ENCODE peak calls at places on chromosomes 12 and 14, in ten cellular contexts. One of them, this sample, is unnamed.

GRCh38 chr12:111419784-111420183 is 14.1 kb downstream of the SH2B3 start:
- DNase-seq in activated T-cell treated with anti-CD3 and anti-CD28 coated beads, Interleukin-2, amount 50 U/mL, for 72 hours: no peak
- DNase-seq in naive thymus-derived CD8-positive, alpha-beta T cell: no peak
- DNase-seq in HTR-8/SVneo: no peak
- DNase-seq in stomach: no peak
- DNase-seq in ACHN: no peak
- DNase-seq in fibroblast of the conjunctiva: no peak
- DNase-seq in CD4-positive, alpha-beta T cell: no peak
- DNase-seq in LoVo: no peak
- DNase-seq in HepG2: no peak
- DNase-seq in this sample: no peak

GRCh38 chr14:69891422-69891821 is 12.2 kb downstream of the SMOC1 start:
- DNase-seq in activated T-cell treated with anti-CD3 and anti-CD28 coated beads, Interleukin-2, amount 50 U/mL, for 72 hours: no peak
- DNase-seq in naive thymus-derived CD8-positive, alpha-beta T cell: no peak
- DNase-seq in HTR-8/SVneo: no peak
- DNase-seq in stomach: no peak
- DNase-seq in ACHN: no peak
- DNase-seq in fibroblast of the conjunctiva: no peak
- DNase-seq in CD4-positive, alpha-beta T cell: no peak
- DNase-seq in LoVo: no peak
- DNase-seq in HepG2: no peak
- DNase-seq in this sample: no peak

GRCh38 chr12:112207397-112207924 is 82.1 kb downstream of the TRAFD1 start:
- DNase-seq in activated T-cell treated with anti-CD3 and anti-CD28 coated beads, Interleukin-2, amount 50 U/mL, for 72 hours: no peak
- DNase-seq in naive thymus-derived CD8-positive, alpha-beta T cell: no peak
- DNase-seq in HTR-8/SVneo: no peak
- DNase-seq in stomach: no peak
- DNase-seq in ACHN: no peak
- DNase-seq in fibroblast of the conjunctiva: no peak
- DNase-seq in CD4-positive, alpha-beta T cell: no peak
- DNase-seq in LoVo: no peak
- DNase-seq in HepG2: no peak
- DNase-seq in this sample: no peak

GRCh38 chr14:55265197-55265596 is 6.0 kb upstream of the FBXO34 start:
- DNase-seq in activated T-cell treated with anti-CD3 and anti-CD28 coated beads, Interleukin-2, amount 50 U/mL, for 72 hours: no peak
- DNase-seq in naive thymus-derived CD8-positive, alpha-beta T cell: no peak
- DNase-seq in HTR-8/SVneo: no peak
- DNase-seq in stomach: no peak
- DNase-seq in ACHN: no peak
- DNase-seq in fibroblast of the conjunctiva: no peak
- DNase-seq in CD4-positive, alpha-beta T cell: no peak
- DNase-seq in LoVo: no peak
- DNase-seq in HepG2: peak; percentile 24
- DNase-seq in this sample: no peak

GRCh38 chr12:78220811-78221210 is 390.1 kb downstream of the NAV3 start:
- DNase-seq in activated T-cell treated with anti-CD3 and anti-CD28 coated beads, Interleukin-2, amount 50 U/mL, for 72 hours: no peak
- DNase-seq in naive thymus-derived CD8-positive, alpha-beta T cell: no peak
- DNase-seq in HTR-8/SVneo: no peak
- DNase-seq in stomach: no peak
- DNase-seq in ACHN: no peak
- DNase-seq in fibroblast of the conjunctiva: no peak
- DNase-seq in CD4-positive, alpha-beta T cell: no peak
- DNase-seq in LoVo: no peak
- DNase-seq in HepG2: no peak
- DNase-seq in this sample: no peak

GRCh38 chr12:124332900-124333299 is 38.0 kb downstream of the RFLNA start:
- DNase-seq in activated T-cell treated with anti-CD3 and anti-CD28 coated beads, Interleukin-2, amount 50 U/mL, for 72 hours: no peak
- DNase-seq in naive thymus-derived CD8-positive, alpha-beta T cell: no peak
- DNase-seq in HTR-8/SVneo: no peak
- DNase-seq in stomach: no peak
- DNase-seq in ACHN: no peak
- DNase-seq in fibroblast of the conjunctiva: no peak
- DNase-seq in CD4-positive, alpha-beta T cell: no peak
- DNase-seq in LoVo: no peak
- DNase-seq in HepG2: no peak
- DNase-seq in this sample: no peak

GRCh38 chr12:51832708-51833107 is 15.8 kb downstream of the FIGNL2 start:
- DNase-seq in activated T-cell treated with anti-CD3 and anti-CD28 coated beads, Interleukin-2, amount 50 U/mL, for 72 hours: no peak
- DNase-seq in naive thymus-derived CD8-positive, alpha-beta T cell: no peak
- DNase-seq in HTR-8/SVneo: no peak
- DNase-seq in stomach: no peak
- DNase-seq in ACHN: no peak
- DNase-seq in fibroblast of the conjunctiva: no peak
- DNase-seq in CD4-positive, alpha-beta T cell: no peak
- DNase-seq in LoVo: no peak
- DNase-seq in HepG2: no peak
- DNase-seq in this sample: no peak

GRCh38 chr14:30656190-30656632 is 34.1 kb downstream of the SCFD1 start:
- DNase-seq in activated T-cell treated with anti-CD3 and anti-CD28 coated beads, Interleukin-2, amount 50 U/mL, for 72 hours: peak; percentile 13
- DNase-seq in naive thymus-derived CD8-positive, alpha-beta T cell: peak; percentile 27
- DNase-seq in HTR-8/SVneo: peak; percentile 58
- DNase-seq in stomach: no peak
- DNase-seq in ACHN: peak; percentile 38
- DNase-seq in fibroblast of the conjunctiva: peak; percentile 14
- DNase-seq in CD4-positive, alpha-beta T cell: no peak
- DNase-seq in LoVo: peak; percentile 18
- DNase-seq in HepG2: peak; percentile 68
- DNase-seq in this sample: peak; percentile 26

GRCh38 chr12:101424620-101425019 is 17.0 kb upstream of the ARL1 start:
- DNase-seq in activated T-cell treated with anti-CD3 and anti-CD28 coated beads, Interleukin-2, amount 50 U/mL, for 72 hours: no peak
- DNase-seq in naive thymus-derived CD8-positive, alpha-beta T cell: no peak
- DNase-seq in HTR-8/SVneo: no peak
- DNase-seq in stomach: no peak
- DNase-seq in ACHN: no peak
- DNase-seq in fibroblast of the conjunctiva: no peak
- DNase-seq in CD4-positive, alpha-beta T cell: no peak
- DNase-seq in LoVo: no peak
- DNase-seq in HepG2: no peak
- DNase-seq in this sample: no peak

GRCh38 chr12:88836156-88836555 is 255.9 kb upstream of the KITLG start:
- DNase-seq in activated T-cell treated with anti-CD3 and anti-CD28 coated beads, Interleukin-2, amount 50 U/mL, for 72 hours: no peak
- DNase-seq in naive thymus-derived CD8-positive, alpha-beta T cell: no peak
- DNase-seq in HTR-8/SVneo: no peak
- DNase-seq in stomach: no peak
- DNase-seq in ACHN: no peak
- DNase-seq in fibroblast of the conjunctiva: no peak
- DNase-seq in CD4-positive, alpha-beta T cell: no peak
- DNase-seq in LoVo: peak; percentile 20
- DNase-seq in HepG2: peak; percentile 10
- DNase-seq in this sample: no peak

GRCh38 chr12:5665615-5666014 is 233.7 kb downstream of the NTF3 start:
- DNase-seq in activated T-cell treated with anti-CD3 and anti-CD28 coated beads, Interleukin-2, amount 50 U/mL, for 72 hours: no peak
- DNase-seq in naive thymus-derived CD8-positive, alpha-beta T cell: no peak
- DNase-seq in HTR-8/SVneo: no peak
- DNase-seq in stomach: no peak
- DNase-seq in ACHN: peak; percentile 100
- DNase-seq in fibroblast of the conjunctiva: no peak
- DNase-seq in CD4-positive, alpha-beta T cell: no peak
- DNase-seq in LoVo: no peak
- DNase-seq in HepG2: no peak
- DNase-seq in this sample: no peak

GRCh38 chr14:90574640-90575131 is 177.9 kb downstream of the CALM1 start:
- DNase-seq in activated T-cell treated with anti-CD3 and anti-CD28 coated beads, Interleukin-2, amount 50 U/mL, for 72 hours: no peak
- DNase-seq in naive thymus-derived CD8-positive, alpha-beta T cell: no peak
- DNase-seq in HTR-8/SVneo: no peak
- DNase-seq in stomach: no peak
- DNase-seq in ACHN: no peak
- DNase-seq in fibroblast of the conjunctiva: no peak
- DNase-seq in CD4-positive, alpha-beta T cell: no peak
- DNase-seq in LoVo: no peak
- DNase-seq in HepG2: no peak
- DNase-seq in this sample: no peak

GRCh38 chr12:3269594-3269993 is 192.4 kb downstream of the TSPAN9 start:
- DNase-seq in activated T-cell treated with anti-CD3 and anti-CD28 coated beads, Interleukin-2, amount 50 U/mL, for 72 hours: no peak
- DNase-seq in naive thymus-derived CD8-positive, alpha-beta T cell: no peak
- DNase-seq in HTR-8/SVneo: no peak
- DNase-seq in stomach: no peak
- DNase-seq in ACHN: no peak
- DNase-seq in fibroblast of the conjunctiva: no peak
- DNase-seq in CD4-positive, alpha-beta T cell: no peak
- DNase-seq in LoVo: no peak
- DNase-seq in HepG2: no peak
- DNase-seq in this sample: no peak